ENCODE peak calls at places on chromosome 7, in seven cellular contexts. K is Karpas-422, S is colonic mucosa, I is GM23248, O is mammary epithelial cell, V is mesendoderm, J is Peyer's patch. B is an unnamed sample.
A peak's percentile ranks its signal among the peaks of the same experiment; 100 is the strongest.

GRCh38 chr7:132472463-132473120 is 103.7 kb downstream of the PLXNA4 start:
- DNase-seq in J (no peak), S (no peak), V (peak; percentile 77), K (no peak), I (peak; percentile 51), O (no peak), B (peak; percentile 80)

GRCh38 chr7:116836911-116837310 is 25.5 kb upstream of the CAPZA2 start:
- DNase-seq in K (no peak), S (no peak), I (no peak), J (no peak), V (no peak), O (peak; percentile 76), B (no peak)

GRCh38 chr7:157488326-157488725 is 151.5 kb downstream of the DNAJB6 start:
- DNase-seq in O (no peak), V (no peak), I (no peak), S (no peak), K (no peak), J (no peak), B (peak; percentile 38)

GRCh38 chr7:144086730-144087129 is 652 bp downstream of the OR2A12 start:
- DNase-seq in J (no peak), I (no peak), O (no peak), S (no peak), K (no peak), V (no peak), B (no peak)

GRCh38 chr7:69790915-69791473 is 192.7 kb downstream of the AUTS2 start:
- DNase-seq in K (no peak), J (no peak), O (no peak), S (no peak), V (no peak), I (no peak), B (no peak)

GRCh38 chr7:73567701-73568685 is 10.4 kb downstream of the TBL2 start:
- DNase-seq in O (peak; percentile 14), S (no peak), V (no peak), I (no peak), J (no peak), K (no peak), B (peak; percentile 20)

GRCh38 chr7:74215921-74216320 is 6.1 kb downstream of the LAT2 start:
- DNase-seq in S (no peak), O (no peak), J (no peak), I (no peak), V (no peak), K (no peak), B (no peak)

GRCh38 chr7:46603296-46603701 is 682.2 kb upstream of the IGFBP3 start:
- DNase-seq in V (no peak), K (no peak), O (no peak), J (no peak), I (no peak), S (no peak), B (no peak)

GRCh38 chr7:18520450-18521235 is 25.1 kb downstream of the HDAC9 start:
- DNase-seq in O (peak; percentile 53), K (peak; percentile 88), V (no peak), J (no peak), I (peak; percentile 73), S (no peak), B (no peak)

GRCh38 chr7:44097064-44097932 is 6.8 kb upstream of the AEBP1 start:
- DNase-seq in J (no peak), I (no peak), K (peak; percentile 94), O (no peak), S (no peak), V (no peak), B (no peak)

GRCh38 chr7:142379445-142379844 is 121.6 kb upstream of the PRSS58 start:
- DNase-seq in S (no peak), J (no peak), V (no peak), I (no peak), K (no peak), O (no peak), B (no peak)

GRCh38 chr7:93799750-93800357 is 90.7 kb downstream of the TFPI2 start:
- DNase-seq in V (peak; percentile 27), K (peak; percentile 61), J (no peak), I (peak; percentile 44), O (peak; percentile 12), S (no peak), B (no peak)

GRCh38 chr7:116185956-116186355 is 24.4 kb upstream of the TES start:
- DNase-seq in O (peak; percentile 44), V (no peak), J (no peak), K (no peak), S (no peak), I (peak; percentile 32), B (no peak)

DNA sequence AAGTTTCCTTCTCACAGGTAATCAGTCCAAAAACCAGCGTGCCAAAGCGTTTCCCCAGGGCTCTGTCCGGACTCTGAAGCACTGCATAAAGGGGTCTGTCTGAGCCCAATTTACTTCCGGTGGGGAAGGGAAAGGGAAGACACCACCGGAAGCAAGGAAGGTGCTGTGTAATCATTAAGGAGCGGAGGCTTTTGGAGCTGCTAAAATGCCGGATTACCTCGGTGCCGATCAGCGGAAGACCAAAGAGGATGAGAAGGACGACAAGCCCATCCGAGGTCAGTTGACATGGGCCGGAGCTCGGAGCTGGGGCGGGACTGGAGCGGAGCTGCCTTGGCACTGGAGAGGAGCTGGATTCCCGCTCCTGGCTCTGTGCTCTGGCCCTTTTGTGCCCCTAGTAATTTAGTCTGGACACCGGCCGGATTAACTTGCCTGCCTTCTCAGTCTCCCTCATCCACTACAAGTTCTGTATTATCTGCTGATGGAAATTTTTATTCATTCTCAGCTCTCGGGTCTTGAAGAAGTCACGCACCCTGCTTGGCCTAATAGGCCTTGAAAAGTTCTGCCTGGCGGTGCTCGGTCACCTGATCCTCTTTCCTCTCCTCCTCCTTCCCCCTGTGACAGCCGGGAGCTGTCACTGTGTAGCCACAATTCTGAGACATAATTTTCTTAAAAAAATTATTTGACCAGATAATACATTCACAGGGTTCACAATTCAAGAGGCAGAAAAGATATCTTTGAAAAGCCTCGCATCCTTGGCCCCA is at the start of gene PSMC2:
- DNase-seq in V (peak; percentile 97), J (peak; percentile 63), I (peak; percentile 93), K (peak; percentile 96), S (peak; percentile 86), O (peak; percentile 89), B (peak; percentile 85)
- H3K4me1 ChIP-seq in V (no peaks in the 10 kb centered on the region), J (peaks cover 31% of the 10 kb centered on the region), I (peaks cover 41% of the 10 kb centered on the region), K (peaks cover 52% of the 10 kb centered on the region), S (peaks cover 7% of the 10 kb centered on the region), O (peaks cover 5% of the 10 kb centered on the region), B (peaks cover 16% of the 10 kb centered on the region)

GRCh38 chr7:77565917-77566316 is 28.8 kb downstream of the PTPN12 start:
- DNase-seq in S (no peak), I (peak; percentile 92), V (no peak), J (no peak), K (no peak), O (peak; percentile 70), B (no peak)

GRCh38 chr7:77570330-77571011 is 33.4 kb downstream of the PTPN12 start:
- DNase-seq in K (no peak), J (no peak), O (peak; percentile 57), S (no peak), I (peak; percentile 88), V (peak; percentile 15), B (no peak)

GRCh38 chr7:77566421-77566820 is 29.3 kb downstream of the PTPN12 start:
- DNase-seq in V (peak; percentile 42), I (no peak), K (no peak), J (no peak), S (no peak), O (no peak), B (no peak)

GRCh38 chr7:77571791-77572190 is 34.7 kb downstream of the PTPN12 start:
- DNase-seq in O (no peak), I (no peak), S (no peak), K (no peak), J (no peak), V (no peak), B (no peak)

DNA sequence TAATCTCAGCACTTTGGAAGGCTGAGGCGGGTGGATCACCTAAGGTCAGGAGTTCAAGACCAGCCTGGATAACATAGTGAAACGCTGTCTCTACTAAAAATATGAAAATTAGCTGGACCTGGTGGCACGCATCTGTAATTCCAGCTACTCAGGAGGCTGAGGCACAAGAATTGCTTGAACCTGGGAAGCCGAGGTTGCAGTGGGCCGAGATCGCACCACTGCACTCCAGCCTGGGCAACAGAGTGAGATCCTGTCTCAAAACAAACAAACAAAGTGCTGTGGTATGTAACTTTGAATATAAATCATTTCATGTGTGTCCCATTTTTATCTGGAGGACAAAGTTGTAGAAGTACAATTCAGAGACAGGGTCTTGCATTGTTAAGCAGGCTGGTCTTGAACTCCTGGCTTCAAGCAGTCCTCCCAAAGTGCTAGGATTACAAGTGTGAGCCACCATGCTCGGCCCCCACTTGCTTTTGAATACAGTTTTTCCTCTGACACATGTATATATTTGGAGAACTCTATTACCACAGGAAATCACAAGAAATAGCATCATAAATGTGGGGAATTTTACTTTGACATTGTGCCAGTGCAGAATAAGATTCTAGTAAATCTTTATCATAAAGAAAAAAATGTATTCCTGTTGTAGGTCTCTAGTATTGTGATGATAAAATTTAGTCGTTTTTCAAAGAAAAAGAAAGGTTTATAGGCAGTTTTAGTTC is 32.6 kb downstream of the PTPN12 start:
- DNase-seq in I (peak; percentile 28), S (no peak), V (no peak), K (no peak), O (no peak), J (no peak), B (no peak)
- H3K4me1 ChIP-seq in I (peaks cover 57% of the 10 kb centered on the region), S (no peaks in the 10 kb centered on the region), V (peaks cover 2% of the 10 kb centered on the region), K (no peaks in the 10 kb centered on the region), O (peaks cover 24% of the 10 kb centered on the region), J (peaks cover 3% of the 10 kb centered on the region), B (no peaks in the 10 kb centered on the region)

DNA sequence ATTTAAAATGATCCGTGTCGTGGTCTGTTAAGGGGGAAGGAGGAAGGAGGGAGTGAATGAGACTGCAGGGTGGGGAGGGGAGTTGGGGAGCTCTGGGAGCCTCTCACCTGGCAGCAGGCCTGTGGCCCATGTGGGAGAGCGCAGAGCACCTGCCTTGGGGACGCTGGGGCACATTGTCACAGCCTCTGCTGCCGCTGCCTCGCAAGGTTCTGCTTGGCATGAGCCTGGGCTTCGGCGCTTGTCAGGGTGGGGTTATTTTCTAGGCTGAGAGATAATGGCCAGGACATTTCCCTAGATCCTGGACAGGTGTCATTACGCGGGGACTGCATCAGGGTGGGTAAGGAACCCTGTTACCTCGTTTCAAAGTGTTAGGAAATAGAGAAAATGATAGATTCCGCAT is 2.2 kb upstream of the SUN1 start:
- DNase-seq in V (no peak), J (no peak), S (no peak), O (no peak), I (no peak), K (no peak), B (no peak)
- H3K4me1 ChIP-seq in V (peaks cover 2% of the 10 kb centered on the region), J (peaks cover 45% of the 10 kb centered on the region), S (peaks cover 16% of the 10 kb centered on the region), O (peaks cover 39% of the 10 kb centered on the region), I (peaks cover 40% of the 10 kb centered on the region), K (peaks cover 29% of the 10 kb centered on the region), B (peaks cover 4% of the 10 kb centered on the region)

GRCh38 chr7:151051108-151051507 is 2.8 kb downstream of the ASIC3 start:
- DNase-seq in K (peak; percentile 76), J (peak; percentile 70), I (peak; percentile 89), S (peak; percentile 45), O (peak; percentile 57), V (peak; percentile 89), B (peak; percentile 73)

GRCh38 chr7:151056286-151057037 is 1.2 kb downstream of the CDK5 start:
- DNase-seq in O (peak; percentile 21), I (no peak), J (no peak), K (no peak), V (peak; percentile 60), S (peak; percentile 38), B (no peak)

GRCh38 chr7:151057038-151057736 is 510 bp downstream of the CDK5 start:
- DNase-seq in K (peak; percentile 46), S (no peak), V (no peak), O (no peak), J (no peak), I (no peak), B (no peak)

GRCh38 chr7:151053091-151053490 is 4.6 kb downstream of the CDK5 start:
- DNase-seq in O (no peak), J (no peak), V (no peak), K (no peak), I (no peak), S (no peak), B (no peak)

GRCh38 chr7:151053751-151054150 is 3.9 kb downstream of the CDK5 start:
- DNase-seq in J (no peak), K (no peak), V (no peak), I (no peak), S (no peak), O (no peak), B (no peak)
- H3K4me1 ChIP-seq in J (peaks cover 21% of the 10 kb centered on the region), K (peaks cover 15% of the 10 kb centered on the region), V (peaks cover 7% of the 10 kb centered on the region), I (peaks cover 11% of the 10 kb centered on the region), S (peaks cover 14% of the 10 kb centered on the region), O (peaks cover 18% of the 10 kb centered on the region), B (no peaks in the 10 kb centered on the region)

B was measured in aorta.